ENCODE peak calls at places on chromosomes 4 and X, in eight cellular contexts. C, A, L, N, Y, E, H and D are unnamed samples.

GRCh38 chrX:85243761-85244410 is at the start of the genes SATL1 and ZNF711:
- DNase-seq in L (peak; percentile 13), E (peak; percentile 85), N (peak; percentile 69), A (no peak), Y (no peak), C (peak; percentile 24), H (peak; percentile 29), D (peak; percentile 82)

GRCh38 chr4:76702440-76703122 is 195.4 kb downstream of the SOWAHB start:
- DNase-seq in N (no peak), H (no peak), L (no peak), Y (no peak), C (no peak), A (no peak), E (no peak), D (no peak)

GRCh38 chr4:140743194-140743931 is 12.8 kb downstream of the TBC1D9 start:
- DNase-seq in E (peak; percentile 83), L (no peak), A (no peak), N (no peak), Y (no peak), H (no peak), C (no peak), D (peak; percentile 66)

GRCh38 chrX:10685923-10686595 is 65.7 kb upstream of the MID1 start:
- DNase-seq in E (no peak), Y (no peak), A (no peak), N (no peak), H (no peak), L (no peak), C (no peak), D (peak; percentile 6)

GRCh38 chr4:185955817-185956542 is 113.0 kb upstream of the TLR3 start:
- DNase-seq in E (no peak), H (no peak), A (no peak), C (no peak), N (no peak), L (no peak), Y (no peak), D (no peak)

GRCh38 chr4:154205471-154205870 is 286.1 kb downstream of the DCHS2 start:
- DNase-seq in H (no peak), L (no peak), E (no peak), Y (no peak), N (no peak), A (peak; percentile 13), C (no peak), D (no peak)

GRCh38 chr4:24434193-24434728 is 150.1 kb downstream of the DHX15 start:
- DNase-seq in N (no peak), L (no peak), E (no peak), Y (no peak), C (no peak), H (no peak), A (no peak), D (no peak)

GRCh38 chr4:8050555-8051206 is 107.9 kb downstream of the ABLIM2 start:
- DNase-seq in N (no peak), E (peak; percentile 45), A (peak; percentile 21), C (peak; percentile 92), H (no peak), Y (no peak), L (no peak), D (peak; percentile 62)

GRCh38 chr4:52894408-52894807 is 32.3 kb downstream of the RASL11B start:
- DNase-seq in Y (no peak), N (no peak), A (no peak), C (no peak), L (no peak), E (no peak), H (peak; percentile 13), D (no peak)

GRCh38 chrX:124268099-124268498 is 64.4 kb upstream of the TEX13D start:
- DNase-seq in E (no peak), H (no peak), A (no peak), N (no peak), Y (no peak), C (no peak), L (no peak), D (no peak)

GRCh38 chrX:23764585-23764984 is 18.4 kb upstream of the SAT1 start:
- DNase-seq in H (no peak), A (no peak), L (no peak), C (no peak), E (no peak), Y (no peak), N (no peak), D (no peak)

GRCh38 chr4:126742048-126742447 is 890.7 kb upstream of the INTU start:
- DNase-seq in C (no peak), H (no peak), L (no peak), Y (no peak), N (no peak), E (no peak), A (no peak), D (no peak)

GRCh38 chr4:25172964-25173917 is 13.0 kb upstream of the SEPSECS start:
- DNase-seq in H (no peak), C (peak; percentile 37), A (peak; percentile 81), L (no peak), N (no peak), Y (no peak), E (no peak), D (peak; percentile 76)

GRCh38 chr4:172726001-172726423 is 442.6 kb upstream of the GALNT7 start:
- DNase-seq in H (no peak), C (no peak), L (no peak), E (no peak), A (no peak), N (no peak), Y (no peak), D (no peak)

GRCh38 chr4:25160714-25161598 is 707 bp upstream of the SEPSECS start:
- DNase-seq in A (no peak), H (no peak), L (peak; percentile 8), N (no peak), C (no peak), Y (no peak), E (no peak), D (no peak)

GRCh38 chr4:61210186-61210939 is 10.2 kb downstream of the ADGRL3 start:
- DNase-seq in L (no peak), Y (no peak), A (no peak), C (no peak), H (no peak), N (no peak), E (no peak), D (no peak)

GRCh38 chr4:41213563-41214157 is 682 bp downstream of the APBB2 start:
- DNase-seq in C (peak; percentile 38), Y (no peak), A (no peak), H (no peak), E (peak; percentile 36), N (peak; percentile 43), L (peak; percentile 21), D (no peak)

GRCh38 chrX:54695231-54695630 is 102.8 kb downstream of the ITIH6 start:
- DNase-seq in L (no peak), E (no peak), C (no peak), A (no peak), N (no peak), Y (no peak), H (no peak), D (no peak)

GRCh38 chrX:153305941-153306464 is 15.6 kb downstream of the PNMA6F start:
- DNase-seq in N (no peak), L (no peak), A (no peak), Y (no peak), C (no peak), H (no peak), E (no peak), D (peak; percentile 27)

GRCh38 chr4:113481820-113482219 is 279.7 kb downstream of the CAMK2D start:
- DNase-seq in E (no peak), L (no peak), Y (no peak), A (no peak), N (no peak), C (peak; percentile 21), H (no peak), D (no peak)

GRCh38 chr4:16082424-16083216 is 1.2 kb downstream of the PROM1 start:
- DNase-seq in E (no peak), A (no peak), L (peak; percentile 23), C (peak; percentile 49), H (peak; percentile 7), Y (no peak), N (peak; percentile 79), D (no peak)

GRCh38 chr4:165514739-165515138 is 135.9 kb downstream of the CPE start:
- DNase-seq in H (no peak), Y (no peak), E (no peak), C (no peak), N (peak; percentile 12), A (no peak), L (no peak), D (no peak)

GRCh38 chr4:152997235-152997735 is 61.2 kb downstream of the FHDC1 start:
- DNase-seq in C (no peak), E (no peak), A (no peak), N (no peak), Y (no peak), H (no peak), L (no peak), D (no peak)

GRCh38 chr4:171186700-171187099 is 626.5 kb upstream of the GALNTL6 start:
- DNase-seq in C (no peak), E (peak; percentile 10), H (no peak), A (no peak), N (no peak), L (no peak), Y (no peak), D (no peak)

GRCh38 chr4:108991929-108992328 is 229.1 kb upstream of the ETNPPL start:
- DNase-seq in C (no peak), L (no peak), Y (no peak), A (no peak), H (no peak), N (no peak), E (no peak), D (peak; percentile 93)

GRCh38 chrX:123185714-123186113 is 1.6 kb downstream of the GRIA3 start:
- DNase-seq in N (no peak), L (no peak), H (no peak), C (no peak), E (no peak), A (no peak), Y (no peak), D (no peak)

GRCh38 chr4:125013891-125014290 is 300.9 kb upstream of the FAT4 start:
- DNase-seq in A (no peak), N (no peak), H (no peak), Y (no peak), E (no peak), C (no peak), L (no peak), D (no peak)